ENCODE peak calls at places on chromosome 21, in six cellular contexts. W is GM23248, D is GM23338, P is MM.1S, J is HCT116, N is PC-3. O is an unnamed sample.

GRCh38 chr21:39451332-39452206 is at the start of gene SH3BGR:
- DNase-seq in W (peak), D (peak), P (no peak), J (no peak), N (peak), O (peak)

GRCh38 chr21:14482165-14482564 is 64.0 kb downstream of the SAMSN1 start:
- DNase-seq in W (no peak), D (no peak), P (no peak), J (no peak), N (no peak), O (no peak)

GRCh38 chr21:15301014-15301413 is 236.2 kb upstream of the NRIP1 start:
- DNase-seq in W (peak), D (peak), P (peak), J (no peak), N (no peak), O (peak)

GRCh38 chr21:35868005-35868868 is 192.1 kb downstream of the SETD4 start:
- DNase-seq in W (peak), D (no peak), P (no peak), J (no peak), N (no peak), O (no peak)

GRCh38 chr21:41247561-41247968 is 69.0 kb upstream of the FAM3B start:
- DNase-seq in W (no peak), D (no peak), P (no peak), J (no peak), N (no peak), O (no peak)

GRCh38 chr21:14956826-14957225 is 108.0 kb downstream of the NRIP1 start:
- DNase-seq in W (peak), D (no peak), P (no peak), J (no peak), N (peak), O (no peak)

GRCh38 chr21:31945576-31945975 is 72.8 kb downstream of the HUNK start:
- DNase-seq in W (peak), D (no peak), P (no peak), J (no peak), N (peak), O (no peak)

GRCh38 chr21:9739240-9739639 is 782.1 kb upstream of the TPTE start:
- DNase-seq in W (no peak), D (no peak), P (no peak), J (no peak), N (no peak), O (no peak)

GRCh38 chr21:29441651-29442050 is 142.9 kb downstream of the BACH1 start:
- DNase-seq in W (peak), D (no peak), P (no peak), J (no peak), N (no peak), O (no peak)

GRCh38 chr21:34363733-34364132 is at the start of gene KCNE2:
- DNase-seq in W (no peak), D (no peak), P (no peak), J (no peak), N (no peak), O (no peak)

GRCh38 chr21:30194701-30195299 is 21.1 kb downstream of the CLDN8 start:
- DNase-seq in W (peak), D (peak), P (peak), J (no peak), N (peak), O (peak)

GRCh38 chr21:22806278-22806677 is 1808.1 kb downstream of the NCAM2 start:
- DNase-seq in W (no peak), D (no peak), P (no peak), J (no peak), N (no peak), O (no peak)

GRCh38 chr21:30083120-30083945 is 83.3 kb downstream of the CLDN17 start:
- DNase-seq in W (no peak), D (peak), P (no peak), J (no peak), N (no peak), O (peak)

GRCh38 chr21:14734833-14735232 is 188.7 kb upstream of the SAMSN1 start:
- DNase-seq in W (no peak), D (no peak), P (no peak), J (no peak), N (no peak), O (no peak)

GRCh38 chr21:34274001-34274400 is 89.8 kb upstream of the KCNE2 start:
- DNase-seq in W (peak), D (no peak), P (no peak), J (no peak), N (no peak), O (no peak)

GRCh38 chr21:28580585-28580984 is 412.1 kb downstream of the LTN1 start:
- DNase-seq in W (no peak), D (peak), P (no peak), J (no peak), N (no peak), O (no peak)

GRCh38 chr21:18495553-18495952 is 92.0 kb upstream of the TMPRSS15 start:
- DNase-seq in W (no peak), D (no peak), P (no peak), J (no peak), N (no peak), O (no peak)

GRCh38 chr21:21688877-21689276 is 690.7 kb downstream of the NCAM2 start:
- DNase-seq in W (peak), D (peak), P (peak), J (no peak), N (peak), O (peak)

GRCh38 chr21:31182231-31183129 is 144.2 kb upstream of the KRTAP19-8 start:
- DNase-seq in W (no peak), D (no peak), P (no peak), J (no peak), N (no peak), O (no peak)

GRCh38 chr21:15309721-15310120 is 244.9 kb upstream of the NRIP1 start:
- DNase-seq in W (peak), D (no peak), P (no peak), J (no peak), N (no peak), O (no peak)

GRCh38 chr21:45949928-45950739 is 31.4 kb upstream of the COL6A1 start:
- DNase-seq in W (peak), D (no peak), P (no peak), J (no peak), N (no peak), O (no peak)
- TF ChIP-seq EZH2phosphoT487 in W (no peak), D (no peak), P (no peak), J (no peak), N (no peak), O (no peak)

GRCh38 chr21:26388731-26389231 is 184.3 kb downstream of the CYYR1 start:
- DNase-seq in W (peak), D (no peak), P (no peak), J (no peak), N (peak), O (no peak)
- TF ChIP-seq EZH2phosphoT487 in W (no peak), D (no peak), P (no peak), J (no peak), N (no peak), O (no peak)

GRCh38 chr21:45153358-45154318 is 79.3 kb downstream of the ADARB1 start:
- DNase-seq in W (peak), D (no peak), P (no peak), J (no peak), N (no peak), O (no peak)
- TF ChIP-seq EZH2phosphoT487 in W (no peak), D (no peak), P (no peak), J (no peak), N (no peak), O (no peak)

GRCh38 chr21:37006521-37007291 is at the start of gene RIPPLY3:
- DNase-seq in W (peak), D (peak), P (no peak), J (no peak), N (peak), O (peak)
- TF ChIP-seq EZH2phosphoT487 in W (no peak), D (no peak), P (no peak), J (no peak), N (no peak), O (peak)

GRCh38 chr21:42474043-42474831 is 21.8 kb downstream of the RSPH1 start:
- DNase-seq in W (peak), D (peak), P (no peak), J (peak), N (peak), O (no peak)

GRCh38 chr21:42475526-42476492 is 20.2 kb downstream of the RSPH1 start:
- DNase-seq in W (no peak), D (no peak), P (no peak), J (no peak), N (no peak), O (no peak)

GRCh38 chr21:42478504-42478903 is 17.5 kb downstream of the RSPH1 start:
- DNase-seq in W (no peak), D (no peak), P (peak), J (no peak), N (no peak), O (no peak)

GRCh38 chr21:42474982-42475381 is 21.0 kb downstream of the RSPH1 start:
- DNase-seq in W (no peak), D (no peak), P (no peak), J (no peak), N (no peak), O (no peak)

GRCh38 chr21:42476493-42477342 is 19.3 kb downstream of the RSPH1 start:
- DNase-seq in W (no peak), D (no peak), P (no peak), J (no peak), N (no peak), O (no peak)
- TF ChIP-seq EZH2phosphoT487 in W (no peak), D (no peak), P (no peak), J (no peak), N (no peak), O (no peak)

GRCh38 chr21:32956257-32956656 is 69.5 kb upstream of the OLIG2 start:
- DNase-seq in W (no peak), D (no peak), P (no peak), J (no peak), N (no peak), O (no peak)
- TF ChIP-seq EZH2phosphoT487 in W (no peak), D (no peak), P (no peak), J (no peak), N (no peak), O (no peak)

GRCh38 chr21:38254970-38255369 is 1.8 kb upstream of the KCNJ15 start:
- DNase-seq in W (no peak), D (no peak), P (no peak), J (no peak), N (peak), O (no peak)

GRCh38 chr21:38255718-38256117 is 1.1 kb upstream of the KCNJ15 start:
- DNase-seq in W (no peak), D (no peak), P (no peak), J (no peak), N (no peak), O (no peak)

GRCh38 chr21:38258803-38259485 is 2.2 kb downstream of the KCNJ15 start:
- DNase-seq in W (peak), D (no peak), P (no peak), J (no peak), N (peak), O (no peak)

GRCh38 chr21:38259665-38260064 is 2.9 kb downstream of the KCNJ15 start:
- DNase-seq in W (no peak), D (no peak), P (no peak), J (no peak), N (no peak), O (no peak)

GRCh38 chr21:38256599-38257302 is at the start of gene KCNJ15:
- DNase-seq in W (no peak), D (no peak), P (no peak), J (no peak), N (no peak), O (no peak)
- TF ChIP-seq EZH2phosphoT487 in W (no peak), D (no peak), P (no peak), J (no peak), N (no peak), O (no peak)

DNA sequence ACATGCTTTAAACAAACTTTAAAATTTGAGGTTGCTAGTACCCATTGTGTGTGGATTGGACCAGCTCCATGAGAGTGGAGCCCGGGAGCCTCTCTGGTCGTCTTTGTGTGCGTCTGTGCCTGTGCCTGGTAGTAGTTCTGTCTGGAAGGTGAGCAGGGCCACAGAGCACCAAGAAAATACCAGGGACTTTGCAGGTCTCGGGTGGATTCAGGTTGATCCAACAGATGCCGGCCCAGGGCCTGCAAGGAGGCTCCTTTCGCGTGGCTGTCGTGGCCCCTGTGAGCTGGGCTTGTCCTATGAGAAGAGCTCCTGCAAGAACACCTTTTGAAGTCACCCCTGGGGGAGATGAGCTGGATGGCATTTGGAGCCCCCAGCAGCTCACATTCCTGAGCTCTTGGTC is 28.3 kb downstream of the COL18A1 start:
- DNase-seq in W (no peak), D (no peak), P (no peak), J (no peak), N (no peak), O (no peak)
- TF ChIP-seq EZH2phosphoT487 in W (no peak), D (no peak), P (no peak), J (no peak), N (no peak), O (no peak)

O was measured in neural progenitor cell.